ENCODE peak calls at places on chromosomes 11 and 22, in eight cellular contexts. K is pancreas; L is neural crest cell; T is CD8-positive, alpha-beta T cell; P is fibroblast of mammary gland; O is H1; X is psoas muscle; D is nephron progenitor cell. Z is an unnamed sample.
A peak's percentile ranks its signal among the peaks of the same experiment; 100 is the strongest.

GRCh38 chr11:23789938-23790371 is 706.9 kb upstream of the LUZP2 start:
- DNase-seq in T (no peak), X (no peak), K (no peak), L (no peak), P (peak; percentile 73), O (no peak), D (no peak), Z (no peak)

GRCh38 chr11:48210052-48210451 is 6.6 kb upstream of the OR4B1 start:
- DNase-seq in L (no peak), P (peak; percentile 5), X (no peak), T (no peak), K (no peak), O (no peak), D (no peak), Z (no peak)

GRCh38 chr11:96143016-96143670 is 199.9 kb downstream of the MAML2 start:
- DNase-seq in P (peak; percentile 44), D (no peak), L (no peak), T (no peak), O (no peak), K (no peak), X (no peak), Z (no peak)

GRCh38 chr11:34002420-34002819 is 49.1 kb upstream of the CAPRIN1 start:
- DNase-seq in P (no peak), D (no peak), L (no peak), O (no peak), X (no peak), K (no peak), T (no peak), Z (no peak)

GRCh38 chr11:25453471-25453870 is 878.5 kb upstream of the ANO3 start:
- DNase-seq in P (no peak), D (no peak), L (no peak), T (no peak), K (no peak), O (no peak), X (no peak), Z (no peak)

GRCh38 chr11:45285931-45286632 is at the start of gene SYT13:
- DNase-seq in D (peak; percentile 79), X (no peak), K (peak; percentile 66), P (no peak), O (peak; percentile 88), T (no peak), L (peak; percentile 28), Z (no peak)

GRCh38 chr11:12787847-12788246 is 113.6 kb downstream of the TEAD1 start:
- DNase-seq in X (no peak), O (no peak), D (no peak), L (no peak), P (peak; percentile 92), T (no peak), K (no peak), Z (no peak)

GRCh38 chr11:11217555-11218286 is 135.3 kb downstream of the CSNK2A3 start:
- DNase-seq in X (no peak), D (no peak), L (no peak), T (no peak), K (no peak), O (no peak), P (no peak), Z (no peak)

GRCh38 chr22:42863349-42863911 is 6.4 kb upstream of the ARFGAP3 start:
- DNase-seq in K (no peak), T (no peak), X (no peak), L (no peak), D (no peak), P (peak; percentile 90), O (no peak), Z (no peak)

GRCh38 chr22:17785185-17786184 is 11.2 kb upstream of the BID start:
- DNase-seq in P (peak; percentile 29), X (peak; percentile 79), O (peak; percentile 96), K (peak; percentile 60), L (no peak), D (peak; percentile 39), T (peak; percentile 74), Z (peak; percentile 65)

GRCh38 chr11:5690216-5690615 is 626 bp downstream of the TRIM22 start:
- DNase-seq in K (no peak), P (peak; percentile 53), D (no peak), O (no peak), L (no peak), T (no peak), X (no peak), Z (no peak)

GRCh38 chr11:119796363-119797060 is 67.5 kb upstream of the NECTIN1 start:
- DNase-seq in D (no peak), K (no peak), L (no peak), O (no peak), T (no peak), P (no peak), X (no peak), Z (no peak)

GRCh38 chr11:34299962-34300350 is 57.9 kb downstream of the ABTB2 start:
- DNase-seq in O (no peak), T (no peak), P (no peak), L (no peak), K (no peak), X (no peak), D (no peak), Z (no peak)

GRCh38 chr11:63613517-63614135 is 607 bp downstream of the PLAAT3 start:
- DNase-seq in T (peak; percentile 53), P (no peak), K (peak; percentile 56), O (no peak), D (peak; percentile 49), X (peak; percentile 62), L (no peak), Z (no peak)

GRCh38 chr22:39518996-39519680 is 1.2 kb upstream of the ATF4 start:
- DNase-seq in O (no peak), L (no peak), K (no peak), T (no peak), D (no peak), X (no peak), P (peak; percentile 57), Z (no peak)

GRCh38 chr22:43529954-43530863 is 118.4 kb downstream of the MPPED1 start:
- DNase-seq in K (no peak), X (no peak), L (no peak), T (no peak), D (no peak), P (no peak), O (no peak), Z (no peak)

DNA sequence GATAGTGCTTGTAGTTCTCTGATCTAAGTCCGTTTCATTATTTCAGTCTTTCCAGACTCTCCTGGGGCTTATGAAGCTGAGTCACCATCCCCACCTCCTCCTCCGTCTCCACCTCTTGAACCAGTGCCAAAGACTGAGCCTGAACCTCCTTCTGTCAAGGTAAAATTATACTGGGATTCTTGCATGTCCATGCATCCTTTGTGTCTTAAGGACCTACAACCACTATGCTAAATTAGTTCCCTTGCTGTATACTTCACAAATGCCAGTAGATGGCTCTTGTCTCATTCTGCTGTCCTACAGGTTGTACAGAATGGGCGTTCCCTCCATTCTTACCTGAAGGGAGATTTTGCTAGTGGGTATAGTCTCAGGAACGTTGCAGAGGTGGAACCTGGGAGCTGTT is 42.2 kb downstream of the POLD3 start:
- DNase-seq in P (peak; percentile 70), O (no peak), X (no peak), T (no peak), D (no peak), L (no peak), K (peak; percentile 19), Z (no peak)
- TF ChIP-seq CTCF in P (peak; percentile 43), O (no peak), X (peak; percentile 43), T (no peak), D (no peak), L (no peak), K (peak; percentile 22), Z (no peak)

GRCh38 chr11:65773784-65774411 is 6.9 kb downstream of the AP5B1 start:
- DNase-seq in L (no peak), O (no peak), T (no peak), K (no peak), X (no peak), D (no peak), P (peak; percentile 21), Z (no peak)
- TF ChIP-seq CTCF in L (no peak), O (no peak), T (no peak), K (no peak), X (no peak), D (no peak), P (peak; percentile 45), Z (no peak)

DNA sequence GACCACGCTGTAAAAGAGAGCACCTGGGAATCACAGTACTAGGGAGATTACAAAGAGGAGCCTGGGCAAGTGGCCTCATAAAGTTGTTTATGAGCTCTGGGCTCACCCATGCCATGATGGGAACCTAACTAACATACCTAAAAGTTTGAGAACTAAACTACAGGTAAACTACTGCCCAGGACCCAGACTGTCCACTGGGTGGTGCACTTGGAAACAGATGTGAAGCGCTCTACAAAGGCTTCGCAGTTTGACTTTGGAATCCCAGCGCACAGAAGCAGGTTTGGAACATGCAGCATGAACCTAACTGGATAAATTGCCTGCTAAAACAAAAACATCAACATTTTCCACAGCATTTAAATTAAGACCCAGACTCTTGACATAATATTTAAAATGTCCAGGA is 418.6 kb downstream of the FAM181B start:
- DNase-seq in L (peak; percentile 20), P (peak; percentile 19), D (peak; percentile 59), O (peak; percentile 63), X (no peak), K (peak; percentile 11), T (no peak), Z (no peak)
- TF ChIP-seq CTCF in L (peak; percentile 75), P (peak; percentile 36), D (peak; percentile 61), O (peak; percentile 54), X (no peak), K (no peak), T (no peak), Z (no peak)

GRCh38 chr11:91796999-91797398 is 427.6 kb upstream of the FAT3 start:
- DNase-seq in T (no peak), K (no peak), D (no peak), P (no peak), O (no peak), L (no peak), X (no peak), Z (no peak)
- TF ChIP-seq CTCF in T (no peak), K (no peak), D (no peak), P (no peak), O (no peak), L (no peak), X (no peak), Z (no peak)

Z was measured in activated B cell treated with CpG ODN at 0.5 μM for 24 hours.